ENCODE peak calls at places on chromosome 2, in seven cellular contexts. O is activated effector memory CD4-positive, alpha-beta T cell treated with anti-CD3 and anti-CD28 coated beads, Interleukin-2, amount 50 U/mL, for 16 hours; Q is activated T-helper 1 cell treated with anti-CD3 and anti-CD28 coated beads, Interleukin-12 subunit alpha, Interleukin-12 subunit beta, Interleukin-2, Interleukin-4 antibody, amounts not matched to agents 30 ng/mL and 10 ng/mL and 1 ng/mL, durations not matched to agents 14 hours and 24 hours and 36 hours; B is HFFc6; Y is NCI-H2081; X is breast epithelium; I is AG04450. T is an unnamed sample.

GRCh38 chr2:72927619-72928537 is 10.6 kb downstream of the EMX1 start:
- DNase-seq in Y (no peak), Q (no peak), X (no peak), O (peak; percentile 55), B (no peak), I (no peak), T (no peak)

GRCh38 chr2:18465979-18466378 is 94.5 kb downstream of the RDH14 start:
- DNase-seq in Y (no peak), X (no peak), B (no peak), O (no peak), Q (no peak), I (no peak), T (no peak)

GRCh38 chr2:162261032-162261945 is 18.0 kb upstream of the FAP start:
- DNase-seq in I (no peak), X (no peak), Y (no peak), B (peak; percentile 36), O (peak; percentile 62), Q (no peak), T (peak; percentile 43)

GRCh38 chr2:135657806-135658582 is 83.7 kb upstream of the UBXN4 start:
- DNase-seq in I (no peak), B (no peak), Y (no peak), O (peak; percentile 75), X (no peak), Q (peak; percentile 31), T (no peak)

GRCh38 chr2:20990446-20990988 is 53.4 kb downstream of the APOB start:
- DNase-seq in O (no peak), X (no peak), Y (peak; percentile 86), Q (no peak), B (no peak), I (no peak), T (no peak)

GRCh38 chr2:224036731-224037376 is 2.2 kb downstream of the SERPINE2 start:
- DNase-seq in I (no peak), Y (no peak), Q (no peak), O (no peak), B (no peak), X (no peak), T (no peak)

GRCh38 chr2:191612496-191612895 is 65.4 kb upstream of the NABP1 start:
- DNase-seq in Y (no peak), Q (no peak), O (no peak), I (peak; percentile 64), B (peak; percentile 96), X (no peak), T (peak; percentile 92)

GRCh38 chr2:163319006-163319405 is 416.8 kb downstream of the FIGN start:
- DNase-seq in B (no peak), X (no peak), I (no peak), Y (no peak), O (no peak), Q (no peak), T (peak; percentile 78)

GRCh38 chr2:163664610-163665009 is 71.2 kb downstream of the FIGN start:
- DNase-seq in Q (no peak), B (peak; percentile 60), O (no peak), X (no peak), Y (no peak), I (peak; percentile 58), T (peak; percentile 75)

GRCh38 chr2:100214265-100214961 is 72.0 kb upstream of the AFF3 start:
- DNase-seq in Y (peak; percentile 7), O (no peak), X (no peak), I (no peak), Q (no peak), B (no peak), T (no peak)

GRCh38 chr2:65278450-65279030 is 50.9 kb downstream of the ACTR2 start:
- DNase-seq in Y (no peak), O (no peak), I (no peak), Q (no peak), X (no peak), B (no peak), T (no peak)

GRCh38 chr2:64784168-64785061 is 130.7 kb upstream of the SERTAD2 start:
- DNase-seq in I (no peak), X (no peak), O (no peak), Q (no peak), Y (no peak), B (no peak), T (no peak)

GRCh38 chr2:239192456-239192855 is 208.4 kb downstream of the HDAC4 start:
- DNase-seq in Y (no peak), O (no peak), X (no peak), B (no peak), Q (no peak), I (no peak), T (no peak)

GRCh38 chr2:15293262-15293937 is 267.7 kb downstream of the NBAS start:
- DNase-seq in Q (no peak), I (no peak), Y (no peak), X (no peak), B (no peak), O (no peak), T (no peak)

GRCh38 chr2:74573747-74574562 is 19.4 kb downstream of the DOK1 start:
- DNase-seq in I (peak; percentile 68), Y (no peak), Q (peak; percentile 31), O (no peak), X (no peak), B (peak; percentile 74), T (peak; percentile 94)

GRCh38 chr2:212711851-212712250 is 173.2 kb upstream of the ERBB4 start:
- DNase-seq in X (no peak), O (no peak), B (peak; percentile 92), Y (no peak), Q (no peak), I (peak; percentile 68), T (peak; percentile 61)

GRCh38 chr2:55231546-55232083 is 478 bp downstream of the CLHC1 start:
- DNase-seq in O (no peak), X (no peak), I (no peak), B (no peak), Y (no peak), Q (no peak), T (no peak)

GRCh38 chr2:84969511-84970265 is 1.3 kb upstream of the KCMF1 start:
- DNase-seq in I (no peak), Q (no peak), X (no peak), O (peak; percentile 71), Y (peak; percentile 32), B (no peak), T (no peak)

GRCh38 chr2:241888641-241889040 is 19.1 kb downstream of the RTP5 start:
- DNase-seq in Y (peak; percentile 22), I (no peak), Q (no peak), B (no peak), X (no peak), O (no peak), T (no peak)

GRCh38 chr2:118021361-118021760 is 7.5 kb upstream of the CCDC93 start:
- DNase-seq in O (no peak), X (no peak), Q (no peak), I (no peak), B (no peak), Y (no peak), T (no peak)

GRCh38 chr2:175036582-175037018 is 31.4 kb upstream of the CHN1 start:
- DNase-seq in Y (peak; percentile 3), X (no peak), B (peak; percentile 17), Q (no peak), O (no peak), I (no peak), T (no peak)

GRCh38 chr2:133264951-133265949 is 303.0 kb downstream of the NCKAP5 start:
- DNase-seq in Y (no peak), I (no peak), Q (no peak), X (no peak), B (no peak), O (no peak), T (no peak)

GRCh38 chr2:148876589-148877402 is 1.8 kb downstream of the KIF5C start:
- DNase-seq in O (peak; percentile 81), Q (peak; percentile 62), X (no peak), I (no peak), Y (peak; percentile 93), B (no peak), T (no peak)

GRCh38 chr2:120874876-120875275 is 139.2 kb downstream of the GLI2 start:
- DNase-seq in Q (no peak), X (no peak), Y (no peak), B (no peak), O (no peak), I (no peak), T (no peak)

GRCh38 chr2:72036173-72036545 is 111.5 kb downstream of the CYP26B1 start:
- DNase-seq in B (no peak), Y (no peak), Q (no peak), I (no peak), X (no peak), O (no peak), T (no peak)

GRCh38 chr2:12005886-12006681 is 259.7 kb downstream of the LPIN1 start:
- DNase-seq in Q (peak; percentile 45), I (no peak), B (no peak), X (peak; percentile 28), Y (peak; percentile 86), O (peak; percentile 87), T (peak; percentile 42)

GRCh38 chr2:189393440-189394111 is 47.7 kb upstream of the WDR75 start:
- DNase-seq in Y (no peak), X (no peak), I (peak; percentile 87), O (no peak), B (peak; percentile 96), Q (no peak), T (peak; percentile 78)

GRCh38 chr2:201191132-201191875 is 8.4 kb downstream of the CASP10 start:
- DNase-seq in Y (no peak), I (no peak), X (no peak), B (no peak), Q (no peak), O (no peak), T (no peak)

GRCh38 chr2:218505754-218506371 is 62.3 kb downstream of the USP37 start:
- DNase-seq in B (no peak), O (no peak), Q (no peak), Y (no peak), X (no peak), I (no peak), T (no peak)

GRCh38 chr2:7523557-7524210 is 606.5 kb downstream of the RNF144A start:
- DNase-seq in Y (no peak), X (no peak), O (no peak), Q (no peak), B (peak; percentile 1), I (no peak), T (no peak)

GRCh38 chr2:15941970-15942710 is 1.8 kb downstream of the MYCN start:
- DNase-seq in O (peak; percentile 62), X (no peak), Y (no peak), B (no peak), I (no peak), Q (no peak), T (no peak)

GRCh38 chr2:46538393-46538792 is 59.0 kb downstream of the TMEM247 start:
- DNase-seq in Q (no peak), O (no peak), I (no peak), B (no peak), Y (no peak), X (no peak), T (no peak)

GRCh38 chr2:60837123-60837522 is 44.3 kb upstream of the REL start:
- DNase-seq in Q (no peak), X (no peak), I (no peak), Y (no peak), O (no peak), B (no peak), T (no peak)